ENCODE peak calls at places on chromosomes 16 and 17, in nine cellular contexts. B, E, U, Z, Q, F, H, I and M are unnamed samples.

GRCh38 chr16:88560722-88561484 is 9.3 kb upstream of the ZC3H18 start:
- DNase-seq in F (no peak), B (no peak), Z (peak), E (no peak), I (no peak), Q (no peak), H (no peak), U (no peak), M (peak)

GRCh38 chr17:81397314-81398169 is 2.3 kb downstream of the BAHCC1 start:
- DNase-seq in Q (no peak), F (no peak), I (no peak), H (no peak), U (no peak), Z (peak), B (no peak), E (peak), M (peak)

GRCh38 chr17:38873646-38874380 is 4.0 kb downstream of the LASP1 start:
- DNase-seq in F (no peak), E (no peak), I (no peak), B (no peak), Q (no peak), Z (no peak), U (no peak), H (no peak), M (no peak)

GRCh38 chr17:16027708-16028584 is 28.3 kb downstream of the TTC19 start:
- DNase-seq in E (peak), F (no peak), I (peak), Q (no peak), Z (no peak), H (peak), U (no peak), B (peak), M (peak)

GRCh38 chr17:59838196-59838911 is 54.4 kb downstream of the TUBD1 start:
- DNase-seq in E (peak), Q (no peak), F (no peak), I (no peak), U (no peak), Z (no peak), H (no peak), B (no peak), M (peak)

GRCh38 chr17:76501018-76501826 is at the start of gene RHBDF2:
- DNase-seq in Q (no peak), F (peak), I (peak), U (peak), H (no peak), B (no peak), E (peak), Z (peak), M (peak)

GRCh38 chr17:21678451-21679081 is 13.8 kb upstream of the KCNJ18 start:
- DNase-seq in B (no peak), F (peak), H (no peak), E (no peak), Q (no peak), I (no peak), U (peak), Z (no peak), M (no peak)

GRCh38 chr17:13736915-13737314 is 135.2 kb upstream of the HS3ST3A1 start:
- DNase-seq in I (no peak), H (peak), F (no peak), B (no peak), Z (no peak), U (no peak), Q (no peak), E (peak), M (peak)

GRCh38 chr16:3266873-3267537 is 10.6 kb upstream of the MEFV start:
- DNase-seq in I (peak), Z (peak), F (no peak), B (no peak), U (no peak), Q (no peak), H (peak), E (peak), M (peak)

GRCh38 chr17:65660947-65661346 is 99.5 kb upstream of the AXIN2 start:
- DNase-seq in H (peak), U (no peak), Q (no peak), Z (no peak), E (peak), B (no peak), I (peak), F (no peak), M (peak)

GRCh38 chr17:75125984-75126383 is 5.6 kb downstream of the NT5C start:
- DNase-seq in E (no peak), Q (no peak), I (no peak), Z (no peak), H (no peak), B (no peak), U (no peak), F (no peak), M (no peak)

GRCh38 chr16:80198265-80198994 is 342.4 kb upstream of the DYNLRB2 start:
- DNase-seq in F (no peak), Z (no peak), H (no peak), B (no peak), Q (no peak), U (no peak), I (no peak), E (no peak), M (peak)

GRCh38 chr17:49431743-49432142 is 17.1 kb upstream of the PHB1 start:
- DNase-seq in I (no peak), F (no peak), Z (no peak), Q (no peak), U (no peak), E (no peak), H (no peak), B (no peak), M (no peak)

GRCh38 chr16:7304932-7305331 is 27.7 kb upstream of the RBFOX1 start:
- DNase-seq in H (no peak), F (no peak), E (no peak), I (no peak), Z (no peak), Q (no peak), U (no peak), B (no peak), M (no peak)

GRCh38 chr17:142102-142661 is 4.8 kb downstream of the SCGB1C2 start:
- DNase-seq in H (no peak), Z (no peak), Q (peak), B (no peak), U (peak), F (peak), E (peak), I (no peak), M (peak)

GRCh38 chr17:39861235-39861634 is 2.9 kb downstream of the IKZF3 start:
- DNase-seq in U (no peak), E (no peak), B (no peak), H (no peak), Z (no peak), Q (no peak), F (no peak), I (no peak), M (no peak)

GRCh38 chr17:40063915-40064531 is 1.3 kb downstream of the THRA start:
- DNase-seq in H (no peak), E (no peak), I (no peak), Q (no peak), F (no peak), B (no peak), U (no peak), Z (no peak), M (no peak)

GRCh38 chr16:9778879-9779278 is 403.3 kb downstream of the GRIN2A start:
- DNase-seq in Q (no peak), F (no peak), H (no peak), I (no peak), U (no peak), B (no peak), E (no peak), Z (no peak), M (no peak)

GRCh38 chr17:58250344-58251011 is 12.1 kb downstream of the LPO start:
- DNase-seq in F (no peak), B (no peak), U (no peak), Z (no peak), H (no peak), I (no peak), Q (peak), E (no peak), M (no peak)

GRCh38 chr17:42519546-42520444 is 16.2 kb upstream of the NAGLU start:
- DNase-seq in U (peak), Q (peak), I (peak), F (peak), Z (no peak), B (peak), E (peak), H (peak), M (peak)

GRCh38 chr16:73057369-73058210 is 9.7 kb upstream of the ZFHX3 start:
- DNase-seq in E (no peak), B (no peak), Z (peak), F (no peak), Q (no peak), H (no peak), U (no peak), I (no peak), M (peak)

GRCh38 chr16:25012525-25012991 is 2.6 kb downstream of the ARHGAP17 start:
- DNase-seq in Z (no peak), E (peak), B (no peak), U (peak), Q (no peak), F (no peak), I (peak), H (peak), M (peak)

GRCh38 chr16:46650224-46650623 is 29.0 kb upstream of the SHCBP1 start:
- DNase-seq in I (peak), E (no peak), B (no peak), U (no peak), F (peak), H (no peak), Q (no peak), Z (no peak), M (peak)

GRCh38 chr16:89410794-89411309 is 79.5 kb downstream of the ANKRD11 start:
- DNase-seq in U (no peak), Q (no peak), I (peak), Z (no peak), H (peak), B (peak), F (peak), E (peak), M (peak)

GRCh38 chr16:75238132-75238852 is 13.1 kb downstream of the BCAR1 start:
- DNase-seq in Z (no peak), Q (peak), F (peak), B (no peak), E (peak), H (no peak), U (peak), I (peak), M (peak)

GRCh38 chr16:27717726-27718125 is 167.8 kb downstream of the KATNIP start:
- DNase-seq in I (no peak), Z (no peak), E (no peak), B (no peak), U (no peak), F (no peak), H (no peak), Q (peak), M (no peak)

GRCh38 chr17:9959377-9959981 is 54.4 kb upstream of the RCVRN start:
- DNase-seq in F (no peak), B (no peak), U (no peak), Z (no peak), E (peak), H (no peak), I (peak), Q (no peak), M (peak)

GRCh38 chr16:55660026-55660425 is 4.2 kb downstream of the SLC6A2 start:
- DNase-seq in F (no peak), I (no peak), Z (no peak), B (no peak), H (no peak), U (peak), Q (no peak), E (no peak), M (no peak)

GRCh38 chr17:56700919-56701420 is 107.5 kb downstream of the NOG start:
- DNase-seq in Q (no peak), E (no peak), I (no peak), F (no peak), U (no peak), B (no peak), H (no peak), Z (no peak), M (no peak)

GRCh38 chr17:57086069-57086930 is 1.3 kb downstream of the AKAP1 start:
- DNase-seq in B (no peak), H (no peak), Q (no peak), F (peak), Z (peak), I (no peak), E (peak), U (no peak), M (peak)

GRCh38 chr16:87855852-87856715 is 13.2 kb downstream of the SLC7A5 start:
- DNase-seq in E (no peak), H (no peak), B (no peak), U (no peak), Z (no peak), I (no peak), Q (peak), F (peak), M (peak)

GRCh38 chr16:16933861-16934260 is 536.9 kb downstream of the XYLT1 start:
- DNase-seq in U (no peak), Z (no peak), H (no peak), F (no peak), I (no peak), Q (no peak), B (no peak), E (no peak), M (no peak)

GRCh38 chr17:58538801-58539410 is 24.5 kb upstream of the MTMR4 start:
- DNase-seq in B (no peak), Q (no peak), U (no peak), Z (no peak), E (no peak), H (no peak), F (no peak), I (no peak), M (peak)

GRCh38 chr16:50830698-50831097 is 88.8 kb downstream of the CYLD start:
- DNase-seq in E (no peak), U (peak), Z (no peak), H (no peak), B (no peak), Q (no peak), I (no peak), F (peak), M (no peak)

GRCh38 chr16:83813818-83814653 is 6.3 kb downstream of the HSBP1 start:
- DNase-seq in B (peak), I (peak), H (peak), U (peak), E (peak), Q (no peak), Z (no peak), F (no peak), M (peak)

GRCh38 chr16:21156767-21157467 is 1.6 kb upstream of the LDAF1 start:
- DNase-seq in B (no peak), U (no peak), Z (peak), F (no peak), E (peak), I (peak), Q (no peak), H (no peak), M (peak)

GRCh38 chr17:32917842-32918241 is 10.1 kb upstream of the TMEM98 start:
- DNase-seq in B (no peak), I (no peak), E (no peak), F (no peak), Q (no peak), Z (no peak), U (no peak), H (no peak), M (no peak)

GRCh38 chr17:63426917-63427308 is 19.2 kb downstream of the CYB561 start:
- DNase-seq in F (no peak), B (no peak), Z (no peak), E (no peak), U (no peak), H (no peak), Q (no peak), I (no peak), M (no peak)

GRCh38 chr17:65008877-65009276 is 47.7 kb downstream of the GNA13 start:
- DNase-seq in Z (no peak), E (no peak), I (no peak), H (no peak), Q (no peak), F (no peak), B (no peak), U (no peak), M (no peak)